ENCODE peak calls at places on chromosomes 1 and 21, in ten cellular contexts. W is small intestine; U is HT1080; R is effector memory CD8-positive, alpha-beta T cell; E is GM23338; P is astrocyte of the spinal cord; N is NCI-H345; I is C1 segment of cervical spinal cord; C is uterus; D is globus pallidus. A is an unnamed sample.

GRCh38 chr1:109905520-109905919 is 5.1 kb upstream of the CSF1 start:
- DNase-seq in W (no peak), I (no peak), D (no peak), R (no peak), E (no peak), P (no peak), U (no peak), N (no peak), C (no peak), A (no peak)

GRCh38 chr1:193260925-193261324 is 74.5 kb upstream of the B3GALT2 start:
- DNase-seq in E (no peak), R (no peak), N (no peak), C (no peak), U (no peak), P (no peak), I (no peak), W (no peak), D (no peak), A (no peak)

GRCh38 chr1:226132731-226133503 is 53.6 kb downstream of the ACBD3 start:
- DNase-seq in I (no peak), D (no peak), R (no peak), U (no peak), E (no peak), W (peak; percentile 56), C (no peak), N (no peak), P (no peak), A (no peak)

GRCh38 chr1:212864201-212864600 is 6.1 kb downstream of the FLVCR1 start:
- DNase-seq in W (no peak), R (no peak), I (no peak), U (no peak), D (no peak), C (no peak), N (no peak), E (no peak), P (no peak), A (peak; percentile 61)

GRCh38 chr1:83822206-83822605 is 176.7 kb downstream of the TTLL7 start:
- DNase-seq in R (no peak), N (no peak), D (no peak), W (no peak), P (no peak), C (no peak), I (no peak), E (no peak), U (peak; percentile 35), A (no peak)

GRCh38 chr1:161994153-161994814 is 29.4 kb downstream of the OLFML2B start:
- DNase-seq in U (no peak), W (no peak), N (no peak), P (peak; percentile 47), E (no peak), R (no peak), C (peak; percentile 45), I (peak; percentile 70), D (peak; percentile 89), A (no peak)

GRCh38 chr1:160954158-160955104 is at the start of gene ITLN2:
- DNase-seq in R (peak; percentile 38), C (no peak), D (no peak), W (peak; percentile 81), N (peak; percentile 15), P (peak; percentile 6), U (peak; percentile 26), E (peak; percentile 86), I (no peak), A (peak; percentile 8)

GRCh38 chr1:228837817-228838716 is 102.8 kb downstream of the RHOU start:
- DNase-seq in I (no peak), C (peak; percentile 87), N (no peak), W (peak; percentile 96), E (no peak), R (no peak), P (peak; percentile 96), D (no peak), U (peak; percentile 75), A (no peak)

GRCh38 chr1:10378071-10378841 is 20.6 kb upstream of the PGD start:
- DNase-seq in D (no peak), E (peak; percentile 27), U (peak; percentile 94), R (no peak), N (no peak), W (no peak), I (peak; percentile 14), P (peak; percentile 89), C (no peak), A (no peak)

GRCh38 chr1:43952731-43953350 is 6.1 kb downstream of the IPO13 start:
- DNase-seq in W (no peak), C (no peak), I (no peak), D (peak; percentile 43), N (no peak), P (no peak), E (peak; percentile 94), R (no peak), U (no peak), A (peak; percentile 69)

GRCh38 chr21:32886339-32886738 is 114.8 kb upstream of the PAXBP1 start:
- DNase-seq in I (no peak), P (no peak), N (no peak), R (peak; percentile 27), D (no peak), U (peak; percentile 18), C (no peak), E (no peak), W (peak; percentile 32), A (no peak)

GRCh38 chr1:117181630-117182041 is 29.1 kb downstream of the VTCN1 start:
- DNase-seq in E (no peak), C (no peak), W (no peak), N (no peak), I (no peak), U (no peak), R (no peak), D (no peak), P (no peak), A (no peak)

GRCh38 chr1:248815407-248816034 is 10.2 kb downstream of the SH3BP5L start:
- DNase-seq in N (no peak), E (no peak), C (no peak), U (no peak), P (no peak), D (no peak), W (no peak), I (no peak), R (no peak), A (no peak)

GRCh38 chr1:74468982-74469603 is 43.3 kb downstream of the LRRC53 start:
- DNase-seq in C (no peak), P (peak; percentile 61), W (peak; percentile 29), N (peak; percentile 77), R (no peak), I (no peak), D (peak; percentile 36), U (peak; percentile 49), E (peak; percentile 77), A (peak; percentile 73)

GRCh38 chr1:114081145-114082046 is 72.3 kb downstream of the SYT6 start:
- DNase-seq in P (no peak), U (no peak), D (peak; percentile 51), I (peak; percentile 20), E (no peak), N (no peak), W (no peak), C (no peak), R (no peak), A (no peak)

GRCh38 chr1:63294797-63295594 is 27.4 kb upstream of the FOXD3 start:
- DNase-seq in P (no peak), E (peak; percentile 87), I (no peak), N (no peak), W (peak; percentile 86), C (no peak), D (no peak), U (no peak), R (no peak), A (no peak)

GRCh38 chr1:161954050-161954449 is 69.6 kb downstream of the OLFML2B start:
- DNase-seq in I (no peak), N (peak; percentile 46), C (no peak), R (no peak), E (no peak), U (no peak), W (no peak), D (no peak), P (no peak), A (no peak)

GRCh38 chr1:181083842-181084605 is 4.5 kb upstream of the IER5 start:
- DNase-seq in R (peak; percentile 31), I (peak; percentile 17), C (peak; percentile 69), P (no peak), W (peak; percentile 78), N (peak; percentile 50), U (peak; percentile 55), E (peak; percentile 75), D (peak; percentile 40), A (peak; percentile 47)

GRCh38 chr21:16554522-16554921 is 824.7 kb downstream of the USP25 start:
- DNase-seq in U (no peak), I (no peak), W (no peak), N (no peak), D (no peak), P (no peak), E (no peak), R (no peak), C (no peak), A (no peak)

GRCh38 chr1:243287652-243288051 is 31.8 kb downstream of the SDCCAG8 start:
- DNase-seq in R (no peak), C (no peak), U (peak; percentile 97), W (no peak), P (peak; percentile 84), N (no peak), E (no peak), I (no peak), D (peak; percentile 54), A (no peak)

GRCh38 chr21:26096972-26097371 is 73.6 kb downstream of the APP start:
- DNase-seq in E (no peak), W (peak; percentile 40), C (no peak), R (no peak), N (no peak), P (no peak), U (no peak), D (no peak), I (no peak), A (no peak)

GRCh38 chr1:45172764-45173163 is 33.6 kb downstream of the ZSWIM5 start:
- DNase-seq in I (no peak), N (no peak), P (no peak), D (no peak), W (no peak), U (no peak), E (peak; percentile 21), C (no peak), R (no peak), A (no peak)

GRCh38 chr21:39518055-39518844 is 66.5 kb downstream of the SH3BGR start:
- DNase-seq in R (peak; percentile 23), N (peak; percentile 93), U (peak; percentile 52), I (peak; percentile 16), P (peak; percentile 53), E (peak; percentile 96), C (peak; percentile 38), W (peak; percentile 73), D (peak; percentile 68), A (peak; percentile 71)

GRCh38 chr21:27564684-27565280 is 597.9 kb upstream of the ADAMTS5 start:
- DNase-seq in N (no peak), U (peak; percentile 49), P (peak; percentile 68), W (peak; percentile 29), R (no peak), I (no peak), E (peak; percentile 58), D (peak; percentile 35), C (peak; percentile 44), A (peak; percentile 76)